ENCODE peak calls at places on chromosome 9, in four cellular contexts. Z is fibroblast of pulmonary artery, P is sigmoid colon, E is GM12864. A is an unnamed sample.

GRCh38 chr9:122475717-122476116 is 2.0 kb downstream of the OR1J1 start:
- DNase-seq in P (no peak), Z (no peak), E (no peak), A (peak)

GRCh38 chr9:128550770-128551651 is 1.4 kb upstream of the SPTAN1 start:
- DNase-seq in P (peak), Z (peak), E (no peak), A (peak)

GRCh38 chr9:127154003-127154389 is 31.6 kb upstream of the ANGPTL2 start:
- DNase-seq in E (no peak), P (peak), Z (no peak), A (no peak)

GRCh38 chr9:19914044-19914443 is 125.2 kb upstream of the SLC24A2 start:
- DNase-seq in Z (no peak), E (no peak), P (no peak), A (no peak)

GRCh38 chr9:68538200-68538599 is 2.5 kb downstream of the TMEM252 start:
- DNase-seq in E (no peak), P (peak), Z (no peak), A (no peak)

GRCh38 chr9:76987594-76988200 is 31.8 kb upstream of the FOXB2 start:
- DNase-seq in P (no peak), E (no peak), Z (peak), A (peak)

GRCh38 chr9:27118916-27119315 is 9.9 kb downstream of the TEK start:
- DNase-seq in P (no peak), Z (peak), E (no peak), A (peak)

GRCh38 chr9:126569036-126569435 is 44.7 kb upstream of the LMX1B start:
- DNase-seq in E (no peak), Z (peak), P (no peak), A (peak)

GRCh38 chr9:97786341-97786740 is 66.7 kb upstream of the FOXE1 start:
- DNase-seq in P (no peak), Z (peak), E (no peak), A (no peak)

GRCh38 chr9:97651646-97652045 is 18.0 kb downstream of the NCBP1 start:
- DNase-seq in Z (no peak), E (no peak), P (no peak), A (no peak)

GRCh38 chr9:81827616-81828296 is 100.5 kb upstream of the SPATA31D4 start:
- DNase-seq in E (peak), P (no peak), Z (no peak), A (no peak)

GRCh38 chr9:119337566-119337965 is 31.7 kb downstream of the BRINP1 start:
- DNase-seq in E (no peak), Z (no peak), P (no peak), A (no peak)

GRCh38 chr9:127825319-127826051 is 22.8 kb downstream of the FPGS start:
- DNase-seq in P (peak), E (no peak), Z (no peak), A (no peak)

GRCh38 chr9:89295400-89295799 is 15.6 kb upstream of the CKS2 start:
- DNase-seq in P (no peak), Z (peak), E (no peak), A (no peak)

GRCh38 chr9:119418721-119419120 is 49.5 kb upstream of the BRINP1 start:
- DNase-seq in Z (no peak), P (no peak), E (no peak), A (no peak)

GRCh38 chr9:85392270-85392669 is 349.5 kb downstream of the AGTPBP1 start:
- DNase-seq in E (no peak), Z (no peak), P (no peak), A (no peak)

GRCh38 chr9:75826292-75826691 is 64.2 kb upstream of the PCSK5 start:
- DNase-seq in Z (no peak), E (no peak), P (no peak), A (no peak)

GRCh38 chr9:97046228-97046627 is 7.3 kb upstream of the CTSV start:
- DNase-seq in Z (no peak), E (no peak), P (no peak), A (peak)

GRCh38 chr9:93136011-93136440 is 2.0 kb upstream of the NINJ1 start:
- DNase-seq in E (no peak), Z (peak), P (peak), A (peak)

GRCh38 chr9:92142329-92142728 is 27.1 kb upstream of the SPTLC1 start:
- DNase-seq in Z (no peak), P (no peak), E (no peak), A (no peak)

GRCh38 chr9:104074876-104075275 is 19.2 kb upstream of the SMC2 start:
- DNase-seq in Z (peak), E (no peak), P (no peak), A (peak)

GRCh38 chr9:78029601-78030552 is 1.7 kb downstream of the GNAQ start:
- DNase-seq in P (peak), E (no peak), Z (peak), A (peak)

DNA sequence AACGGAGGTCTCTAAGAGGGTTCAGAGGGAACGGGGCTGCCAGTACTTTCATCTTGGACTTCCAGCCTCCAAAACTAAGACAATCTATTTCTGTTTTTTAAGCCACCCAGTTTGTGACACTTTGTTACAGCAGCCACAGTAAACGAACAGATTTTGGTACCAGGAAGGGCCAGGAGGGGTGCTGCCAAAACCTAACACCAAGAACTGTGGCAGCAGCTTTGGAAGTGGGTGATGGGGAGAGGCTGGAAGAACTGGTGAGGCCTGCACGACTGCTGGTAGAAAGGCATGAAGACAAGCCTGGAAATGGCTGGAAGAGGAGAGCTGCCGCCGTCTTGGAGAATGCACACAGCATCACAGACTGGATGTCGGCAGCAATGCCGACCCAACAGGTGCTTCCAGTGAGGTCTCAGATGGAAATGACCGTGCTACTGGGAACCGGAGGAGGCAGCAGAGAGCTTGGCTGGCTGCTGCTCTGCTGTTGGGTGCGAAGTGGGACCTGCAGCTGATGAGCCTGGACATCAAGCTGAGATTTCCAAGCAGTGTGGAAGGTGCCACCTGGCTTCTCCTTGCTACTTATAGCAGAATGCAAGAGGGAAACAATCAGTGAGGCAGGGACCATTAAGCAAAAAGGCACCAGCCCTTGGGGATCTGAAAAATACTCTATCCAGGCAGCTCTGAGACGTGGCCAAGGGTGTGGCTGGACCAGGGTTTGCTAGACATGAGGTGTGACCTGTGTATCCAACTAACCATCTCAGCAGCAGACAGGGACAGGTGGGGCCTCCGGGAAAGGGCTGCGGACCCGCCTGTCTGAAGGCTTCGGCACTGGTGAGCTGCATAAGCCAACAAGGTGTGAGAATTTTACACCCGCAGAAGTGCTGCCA is 4.7 kb upstream of the TMEM210 start:
- DNase-seq in P (no peak), Z (peak), E (no peak), A (peak)
- TF ChIP-seq CTCF in P (no peak), Z (peak), E (peak), A (peak)

GRCh38 chr9:133735415-133735775 is 2.8 kb downstream of the SARDH start:
- DNase-seq in E (no peak), P (peak), Z (no peak), A (no peak)
- H3K4me3 ChIP-seq in E (no peak), P (no peak), Z (no peak), A (no peak)

DNA sequence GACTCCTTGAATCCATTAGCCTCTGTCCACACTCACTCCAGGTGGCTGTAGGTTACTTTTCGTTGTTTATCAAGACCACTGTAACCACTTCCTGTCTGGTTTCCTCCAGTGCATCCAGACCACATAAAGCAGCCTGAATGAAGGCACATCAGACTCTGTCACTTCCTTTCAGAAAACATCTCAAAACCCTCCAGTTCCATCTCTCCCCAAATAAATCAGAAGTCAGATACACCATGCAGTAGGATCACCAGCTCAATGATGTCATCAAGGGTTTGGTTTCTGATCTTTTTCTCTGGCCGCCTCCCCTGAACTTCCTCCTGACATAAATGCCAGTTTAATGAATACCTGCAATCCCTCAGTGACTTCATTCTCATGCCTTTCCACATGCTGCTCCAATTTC is 161.2 kb downstream of the ZNF462 start:
- DNase-seq in E (peak), P (no peak), Z (no peak), A (no peak)
- TF ChIP-seq CTCF in E (no peak), P (no peak), Z (no peak), A (no peak)

GRCh38 chr9:107283621-107284616 is 840 bp downstream of the RAD23B start:
- DNase-seq in E (peak), Z (peak), P (peak), A (peak)

GRCh38 chr9:107284636-107285035 is 1.6 kb downstream of the RAD23B start:
- DNase-seq in P (no peak), E (no peak), Z (no peak), A (no peak)

GRCh38 chr9:107288701-107289100 is 5.6 kb downstream of the RAD23B start:
- DNase-seq in Z (no peak), P (no peak), E (no peak), A (no peak)

GRCh38 chr9:107285292-107285691 is 2.2 kb downstream of the RAD23B start:
- DNase-seq in P (no peak), E (no peak), Z (no peak), A (no peak)

GRCh38 chr9:107286057-107286456 is 3.0 kb downstream of the RAD23B start:
- DNase-seq in P (no peak), Z (no peak), E (no peak), A (peak)
- H3K4me3 ChIP-seq in P (peak), Z (peak), E (peak), A (peak)

DNA sequence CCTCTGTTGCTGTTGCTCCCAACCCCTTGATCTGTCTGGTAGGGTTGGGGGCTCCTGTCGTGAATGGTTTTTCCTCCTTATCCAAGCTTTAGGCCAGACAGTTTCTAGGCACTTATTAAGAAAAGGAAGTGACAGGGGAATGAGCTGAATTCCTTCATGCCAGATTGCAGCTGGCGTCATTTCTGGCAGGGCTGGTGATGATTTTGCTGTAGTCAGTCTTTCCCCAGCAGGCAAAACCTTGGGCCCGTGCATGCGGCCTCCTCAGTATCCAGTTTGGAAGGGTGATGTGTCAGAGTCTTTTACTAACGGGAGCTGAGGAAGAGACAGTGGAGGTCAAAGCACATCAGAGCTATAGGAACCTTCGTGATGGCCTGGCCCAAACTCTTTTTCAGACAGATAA is 58.8 kb downstream of the COL27A1 start:
- DNase-seq in Z (peak), E (no peak), P (no peak), A (peak)
- TF ChIP-seq CTCF in Z (no peak), E (no peak), P (no peak), A (no peak)

GRCh38 chr9:33159058-33159759 is 7.9 kb downstream of the B4GALT1 start:
- DNase-seq in P (peak), Z (peak), E (no peak), A (peak)
- H3K4me3 ChIP-seq in P (no peak), Z (peak), E (peak), A (no peak)